ENCODE peak calls at places on chromosomes 2 and 18, in eight cellular contexts. One of them, this sample, is unnamed.

GRCh38 chr2:217931846-217932560 is 70.8 kb downstream of the TNS1 start:
- DNase-seq in activated T-helper 1 cell treated with anti-CD3 and anti-CD28 coated beads, Interleukin-2, amount 50 U/mL, for 16 hours: no peak
- DNase-seq in stimulated activated naive CD8-positive, alpha-beta T cell treated with anti-CD3 and anti-CD28 coated beads, Interleukin-15, amount 100 ng/mL, for 72 hours: no peak
- DNase-seq in HCT116: no peak
- DNase-seq in uterus: no peak
- DNase-seq in stimulated activated CD8-positive, alpha-beta memory T cell treated with anti-CD3 and anti-CD28 coated beads, Interleukin-4, amount 100 ng/mL, for 4 hours: no peak
- DNase-seq in activated CD4-positive, alpha-beta T cell treated with anti-CD3 and anti-CD28 coated beads, Interleukin-2, amount 50 U/mL, for 1 hour: no peak
- DNase-seq in GM13976: no peak
- DNase-seq in this sample: no peak

GRCh38 chr2:219247678-219248642 is 2.7 kb downstream of the STK16 start:
- DNase-seq in activated T-helper 1 cell treated with anti-CD3 and anti-CD28 coated beads, Interleukin-2, amount 50 U/mL, for 16 hours: peak
- DNase-seq in stimulated activated naive CD8-positive, alpha-beta T cell treated with anti-CD3 and anti-CD28 coated beads, Interleukin-15, amount 100 ng/mL, for 72 hours: peak
- DNase-seq in HCT116: no peak
- DNase-seq in uterus: no peak
- DNase-seq in stimulated activated CD8-positive, alpha-beta memory T cell treated with anti-CD3 and anti-CD28 coated beads, Interleukin-4, amount 100 ng/mL, for 4 hours: no peak
- DNase-seq in activated CD4-positive, alpha-beta T cell treated with anti-CD3 and anti-CD28 coated beads, Interleukin-2, amount 50 U/mL, for 1 hour: peak
- DNase-seq in GM13976: no peak
- DNase-seq in this sample: no peak

GRCh38 chr2:96500385-96501066 is 4.6 kb downstream of the NEURL3 start:
- DNase-seq in activated T-helper 1 cell treated with anti-CD3 and anti-CD28 coated beads, Interleukin-2, amount 50 U/mL, for 16 hours: no peak
- DNase-seq in stimulated activated naive CD8-positive, alpha-beta T cell treated with anti-CD3 and anti-CD28 coated beads, Interleukin-15, amount 100 ng/mL, for 72 hours: no peak
- DNase-seq in HCT116: no peak
- DNase-seq in uterus: no peak
- DNase-seq in stimulated activated CD8-positive, alpha-beta memory T cell treated with anti-CD3 and anti-CD28 coated beads, Interleukin-4, amount 100 ng/mL, for 4 hours: no peak
- DNase-seq in activated CD4-positive, alpha-beta T cell treated with anti-CD3 and anti-CD28 coated beads, Interleukin-2, amount 50 U/mL, for 1 hour: no peak
- DNase-seq in GM13976: no peak
- DNase-seq in this sample: no peak

GRCh38 chr2:8469709-8470493 is 212.0 kb upstream of the ID2 start:
- DNase-seq in activated T-helper 1 cell treated with anti-CD3 and anti-CD28 coated beads, Interleukin-2, amount 50 U/mL, for 16 hours: no peak
- DNase-seq in stimulated activated naive CD8-positive, alpha-beta T cell treated with anti-CD3 and anti-CD28 coated beads, Interleukin-15, amount 100 ng/mL, for 72 hours: no peak
- DNase-seq in HCT116: no peak
- DNase-seq in uterus: no peak
- DNase-seq in stimulated activated CD8-positive, alpha-beta memory T cell treated with anti-CD3 and anti-CD28 coated beads, Interleukin-4, amount 100 ng/mL, for 4 hours: no peak
- DNase-seq in activated CD4-positive, alpha-beta T cell treated with anti-CD3 and anti-CD28 coated beads, Interleukin-2, amount 50 U/mL, for 1 hour: no peak
- DNase-seq in GM13976: no peak
- DNase-seq in this sample: no peak

GRCh38 chr2:197306691-197307030 is 3.9 kb downstream of the ANKRD44 start:
- DNase-seq in activated T-helper 1 cell treated with anti-CD3 and anti-CD28 coated beads, Interleukin-2, amount 50 U/mL, for 16 hours: no peak
- DNase-seq in stimulated activated naive CD8-positive, alpha-beta T cell treated with anti-CD3 and anti-CD28 coated beads, Interleukin-15, amount 100 ng/mL, for 72 hours: no peak
- DNase-seq in HCT116: no peak
- DNase-seq in uterus: no peak
- DNase-seq in stimulated activated CD8-positive, alpha-beta memory T cell treated with anti-CD3 and anti-CD28 coated beads, Interleukin-4, amount 100 ng/mL, for 4 hours: no peak
- DNase-seq in activated CD4-positive, alpha-beta T cell treated with anti-CD3 and anti-CD28 coated beads, Interleukin-2, amount 50 U/mL, for 1 hour: no peak
- DNase-seq in GM13976: no peak
- DNase-seq in this sample: no peak

GRCh38 chr2:65027611-65028244 is 28.5 kb upstream of the CEP68 start:
- DNase-seq in activated T-helper 1 cell treated with anti-CD3 and anti-CD28 coated beads, Interleukin-2, amount 50 U/mL, for 16 hours: no peak
- DNase-seq in stimulated activated naive CD8-positive, alpha-beta T cell treated with anti-CD3 and anti-CD28 coated beads, Interleukin-15, amount 100 ng/mL, for 72 hours: no peak
- DNase-seq in HCT116: no peak
- DNase-seq in uterus: no peak
- DNase-seq in stimulated activated CD8-positive, alpha-beta memory T cell treated with anti-CD3 and anti-CD28 coated beads, Interleukin-4, amount 100 ng/mL, for 4 hours: no peak
- DNase-seq in activated CD4-positive, alpha-beta T cell treated with anti-CD3 and anti-CD28 coated beads, Interleukin-2, amount 50 U/mL, for 1 hour: no peak
- DNase-seq in GM13976: no peak
- DNase-seq in this sample: no peak

GRCh38 chr2:69724540-69725159 is 17.3 kb upstream of the ANXA4 start:
- DNase-seq in activated T-helper 1 cell treated with anti-CD3 and anti-CD28 coated beads, Interleukin-2, amount 50 U/mL, for 16 hours: peak
- DNase-seq in stimulated activated naive CD8-positive, alpha-beta T cell treated with anti-CD3 and anti-CD28 coated beads, Interleukin-15, amount 100 ng/mL, for 72 hours: peak
- DNase-seq in HCT116: peak
- DNase-seq in uterus: peak
- DNase-seq in stimulated activated CD8-positive, alpha-beta memory T cell treated with anti-CD3 and anti-CD28 coated beads, Interleukin-4, amount 100 ng/mL, for 4 hours: peak
- DNase-seq in activated CD4-positive, alpha-beta T cell treated with anti-CD3 and anti-CD28 coated beads, Interleukin-2, amount 50 U/mL, for 1 hour: peak
- DNase-seq in GM13976: peak
- DNase-seq in this sample: no peak

GRCh38 chr2:25955869-25956535 is 26.3 kb downstream of the KIF3C start:
- DNase-seq in activated T-helper 1 cell treated with anti-CD3 and anti-CD28 coated beads, Interleukin-2, amount 50 U/mL, for 16 hours: no peak
- DNase-seq in stimulated activated naive CD8-positive, alpha-beta T cell treated with anti-CD3 and anti-CD28 coated beads, Interleukin-15, amount 100 ng/mL, for 72 hours: no peak
- DNase-seq in HCT116: no peak
- DNase-seq in uterus: no peak
- DNase-seq in stimulated activated CD8-positive, alpha-beta memory T cell treated with anti-CD3 and anti-CD28 coated beads, Interleukin-4, amount 100 ng/mL, for 4 hours: no peak
- DNase-seq in activated CD4-positive, alpha-beta T cell treated with anti-CD3 and anti-CD28 coated beads, Interleukin-2, amount 50 U/mL, for 1 hour: no peak
- DNase-seq in GM13976: no peak
- DNase-seq in this sample: no peak

GRCh38 chr18:57853864-57854263 is 50.7 kb upstream of the ATP8B1 start:
- DNase-seq in activated T-helper 1 cell treated with anti-CD3 and anti-CD28 coated beads, Interleukin-2, amount 50 U/mL, for 16 hours: no peak
- DNase-seq in stimulated activated naive CD8-positive, alpha-beta T cell treated with anti-CD3 and anti-CD28 coated beads, Interleukin-15, amount 100 ng/mL, for 72 hours: no peak
- DNase-seq in HCT116: no peak
- DNase-seq in uterus: no peak
- DNase-seq in stimulated activated CD8-positive, alpha-beta memory T cell treated with anti-CD3 and anti-CD28 coated beads, Interleukin-4, amount 100 ng/mL, for 4 hours: no peak
- DNase-seq in activated CD4-positive, alpha-beta T cell treated with anti-CD3 and anti-CD28 coated beads, Interleukin-2, amount 50 U/mL, for 1 hour: no peak
- DNase-seq in GM13976: no peak
- DNase-seq in this sample: no peak

GRCh38 chr2:240235811-240236210 is 95.4 kb upstream of the OTOS start:
- DNase-seq in activated T-helper 1 cell treated with anti-CD3 and anti-CD28 coated beads, Interleukin-2, amount 50 U/mL, for 16 hours: no peak
- DNase-seq in stimulated activated naive CD8-positive, alpha-beta T cell treated with anti-CD3 and anti-CD28 coated beads, Interleukin-15, amount 100 ng/mL, for 72 hours: no peak
- DNase-seq in HCT116: no peak
- DNase-seq in uterus: no peak
- DNase-seq in stimulated activated CD8-positive, alpha-beta memory T cell treated with anti-CD3 and anti-CD28 coated beads, Interleukin-4, amount 100 ng/mL, for 4 hours: no peak
- DNase-seq in activated CD4-positive, alpha-beta T cell treated with anti-CD3 and anti-CD28 coated beads, Interleukin-2, amount 50 U/mL, for 1 hour: no peak
- DNase-seq in GM13976: no peak
- DNase-seq in this sample: no peak

GRCh38 chr2:239660390-239661228 is 259.8 kb upstream of the HDAC4 start:
- DNase-seq in activated T-helper 1 cell treated with anti-CD3 and anti-CD28 coated beads, Interleukin-2, amount 50 U/mL, for 16 hours: no peak
- DNase-seq in stimulated activated naive CD8-positive, alpha-beta T cell treated with anti-CD3 and anti-CD28 coated beads, Interleukin-15, amount 100 ng/mL, for 72 hours: no peak
- DNase-seq in HCT116: peak
- DNase-seq in uterus: no peak
- DNase-seq in stimulated activated CD8-positive, alpha-beta memory T cell treated with anti-CD3 and anti-CD28 coated beads, Interleukin-4, amount 100 ng/mL, for 4 hours: no peak
- DNase-seq in activated CD4-positive, alpha-beta T cell treated with anti-CD3 and anti-CD28 coated beads, Interleukin-2, amount 50 U/mL, for 1 hour: no peak
- DNase-seq in GM13976: no peak
- DNase-seq in this sample: no peak

GRCh38 chr2:42044939-42045338 is 2.9 kb upstream of the PKDCC start:
- DNase-seq in activated T-helper 1 cell treated with anti-CD3 and anti-CD28 coated beads, Interleukin-2, amount 50 U/mL, for 16 hours: no peak
- DNase-seq in stimulated activated naive CD8-positive, alpha-beta T cell treated with anti-CD3 and anti-CD28 coated beads, Interleukin-15, amount 100 ng/mL, for 72 hours: no peak
- DNase-seq in HCT116: no peak
- DNase-seq in uterus: no peak
- DNase-seq in stimulated activated CD8-positive, alpha-beta memory T cell treated with anti-CD3 and anti-CD28 coated beads, Interleukin-4, amount 100 ng/mL, for 4 hours: no peak
- DNase-seq in activated CD4-positive, alpha-beta T cell treated with anti-CD3 and anti-CD28 coated beads, Interleukin-2, amount 50 U/mL, for 1 hour: no peak
- DNase-seq in GM13976: no peak
- DNase-seq in this sample: no peak

GRCh38 chr2:216733046-216733445 is 37.7 kb upstream of the IGFBP5 start:
- DNase-seq in activated T-helper 1 cell treated with anti-CD3 and anti-CD28 coated beads, Interleukin-2, amount 50 U/mL, for 16 hours: no peak
- DNase-seq in stimulated activated naive CD8-positive, alpha-beta T cell treated with anti-CD3 and anti-CD28 coated beads, Interleukin-15, amount 100 ng/mL, for 72 hours: no peak
- DNase-seq in HCT116: no peak
- DNase-seq in uterus: no peak
- DNase-seq in stimulated activated CD8-positive, alpha-beta memory T cell treated with anti-CD3 and anti-CD28 coated beads, Interleukin-4, amount 100 ng/mL, for 4 hours: no peak
- DNase-seq in activated CD4-positive, alpha-beta T cell treated with anti-CD3 and anti-CD28 coated beads, Interleukin-2, amount 50 U/mL, for 1 hour: no peak
- DNase-seq in GM13976: no peak
- DNase-seq in this sample: no peak

GRCh38 chr2:49770919-49771318 is 616.6 kb upstream of the FSHR start:
- DNase-seq in activated T-helper 1 cell treated with anti-CD3 and anti-CD28 coated beads, Interleukin-2, amount 50 U/mL, for 16 hours: no peak
- DNase-seq in stimulated activated naive CD8-positive, alpha-beta T cell treated with anti-CD3 and anti-CD28 coated beads, Interleukin-15, amount 100 ng/mL, for 72 hours: no peak
- DNase-seq in HCT116: no peak
- DNase-seq in uterus: no peak
- DNase-seq in stimulated activated CD8-positive, alpha-beta memory T cell treated with anti-CD3 and anti-CD28 coated beads, Interleukin-4, amount 100 ng/mL, for 4 hours: no peak
- DNase-seq in activated CD4-positive, alpha-beta T cell treated with anti-CD3 and anti-CD28 coated beads, Interleukin-2, amount 50 U/mL, for 1 hour: no peak
- DNase-seq in GM13976: peak
- DNase-seq in this sample: no peak

GRCh38 chr2:235577404-235578330 is 83.8 kb downstream of the AGAP1 start:
- DNase-seq in activated T-helper 1 cell treated with anti-CD3 and anti-CD28 coated beads, Interleukin-2, amount 50 U/mL, for 16 hours: no peak
- DNase-seq in stimulated activated naive CD8-positive, alpha-beta T cell treated with anti-CD3 and anti-CD28 coated beads, Interleukin-15, amount 100 ng/mL, for 72 hours: no peak
- DNase-seq in HCT116: no peak
- DNase-seq in uterus: no peak
- DNase-seq in stimulated activated CD8-positive, alpha-beta memory T cell treated with anti-CD3 and anti-CD28 coated beads, Interleukin-4, amount 100 ng/mL, for 4 hours: no peak
- DNase-seq in activated CD4-positive, alpha-beta T cell treated with anti-CD3 and anti-CD28 coated beads, Interleukin-2, amount 50 U/mL, for 1 hour: no peak
- DNase-seq in GM13976: no peak
- DNase-seq in this sample: no peak

GRCh38 chr2:28956415-28956826 is 24.7 kb upstream of the TOGARAM2 start:
- DNase-seq in activated T-helper 1 cell treated with anti-CD3 and anti-CD28 coated beads, Interleukin-2, amount 50 U/mL, for 16 hours: peak
- DNase-seq in stimulated activated naive CD8-positive, alpha-beta T cell treated with anti-CD3 and anti-CD28 coated beads, Interleukin-15, amount 100 ng/mL, for 72 hours: peak
- DNase-seq in HCT116: peak
- DNase-seq in uterus: no peak
- DNase-seq in stimulated activated CD8-positive, alpha-beta memory T cell treated with anti-CD3 and anti-CD28 coated beads, Interleukin-4, amount 100 ng/mL, for 4 hours: no peak
- DNase-seq in activated CD4-positive, alpha-beta T cell treated with anti-CD3 and anti-CD28 coated beads, Interleukin-2, amount 50 U/mL, for 1 hour: peak
- DNase-seq in GM13976: peak
- DNase-seq in this sample: no peak

GRCh38 chr18:46338761-46339160 is 234.6 kb downstream of the HAUS1 start:
- DNase-seq in activated T-helper 1 cell treated with anti-CD3 and anti-CD28 coated beads, Interleukin-2, amount 50 U/mL, for 16 hours: no peak
- DNase-seq in stimulated activated naive CD8-positive, alpha-beta T cell treated with anti-CD3 and anti-CD28 coated beads, Interleukin-15, amount 100 ng/mL, for 72 hours: no peak
- DNase-seq in HCT116: no peak
- DNase-seq in uterus: no peak
- DNase-seq in stimulated activated CD8-positive, alpha-beta memory T cell treated with anti-CD3 and anti-CD28 coated beads, Interleukin-4, amount 100 ng/mL, for 4 hours: no peak
- DNase-seq in activated CD4-positive, alpha-beta T cell treated with anti-CD3 and anti-CD28 coated beads, Interleukin-2, amount 50 U/mL, for 1 hour: no peak
- DNase-seq in GM13976: no peak
- DNase-seq in this sample: no peak

GRCh38 chr2:170396799-170397459 is 219.0 kb downstream of the MYO3B start:
- DNase-seq in activated T-helper 1 cell treated with anti-CD3 and anti-CD28 coated beads, Interleukin-2, amount 50 U/mL, for 16 hours: no peak
- DNase-seq in stimulated activated naive CD8-positive, alpha-beta T cell treated with anti-CD3 and anti-CD28 coated beads, Interleukin-15, amount 100 ng/mL, for 72 hours: no peak
- DNase-seq in HCT116: no peak
- DNase-seq in uterus: no peak
- DNase-seq in stimulated activated CD8-positive, alpha-beta memory T cell treated with anti-CD3 and anti-CD28 coated beads, Interleukin-4, amount 100 ng/mL, for 4 hours: no peak
- DNase-seq in activated CD4-positive, alpha-beta T cell treated with anti-CD3 and anti-CD28 coated beads, Interleukin-2, amount 50 U/mL, for 1 hour: no peak
- DNase-seq in GM13976: peak
- DNase-seq in this sample: no peak

GRCh38 chr2:69741281-69742169 is at the start of gene ANXA4:
- DNase-seq in activated T-helper 1 cell treated with anti-CD3 and anti-CD28 coated beads, Interleukin-2, amount 50 U/mL, for 16 hours: peak
- DNase-seq in stimulated activated naive CD8-positive, alpha-beta T cell treated with anti-CD3 and anti-CD28 coated beads, Interleukin-15, amount 100 ng/mL, for 72 hours: peak
- DNase-seq in HCT116: peak
- DNase-seq in uterus: peak
- DNase-seq in stimulated activated CD8-positive, alpha-beta memory T cell treated with anti-CD3 and anti-CD28 coated beads, Interleukin-4, amount 100 ng/mL, for 4 hours: no peak
- DNase-seq in activated CD4-positive, alpha-beta T cell treated with anti-CD3 and anti-CD28 coated beads, Interleukin-2, amount 50 U/mL, for 1 hour: peak
- DNase-seq in GM13976: peak
- DNase-seq in this sample: no peak

GRCh38 chr2:10995366-10995970 is 83.7 kb downstream of the KCNF1 start:
- DNase-seq in activated T-helper 1 cell treated with anti-CD3 and anti-CD28 coated beads, Interleukin-2, amount 50 U/mL, for 16 hours: no peak
- DNase-seq in stimulated activated naive CD8-positive, alpha-beta T cell treated with anti-CD3 and anti-CD28 coated beads, Interleukin-15, amount 100 ng/mL, for 72 hours: no peak
- DNase-seq in HCT116: no peak
- DNase-seq in uterus: no peak
- DNase-seq in stimulated activated CD8-positive, alpha-beta memory T cell treated with anti-CD3 and anti-CD28 coated beads, Interleukin-4, amount 100 ng/mL, for 4 hours: no peak
- DNase-seq in activated CD4-positive, alpha-beta T cell treated with anti-CD3 and anti-CD28 coated beads, Interleukin-2, amount 50 U/mL, for 1 hour: no peak
- DNase-seq in GM13976: no peak
- DNase-seq in this sample: no peak

GRCh38 chr2:102050854-102051391 is 59.2 kb downstream of the IL1R2 start:
- DNase-seq in activated T-helper 1 cell treated with anti-CD3 and anti-CD28 coated beads, Interleukin-2, amount 50 U/mL, for 16 hours: no peak
- DNase-seq in stimulated activated naive CD8-positive, alpha-beta T cell treated with anti-CD3 and anti-CD28 coated beads, Interleukin-15, amount 100 ng/mL, for 72 hours: no peak
- DNase-seq in HCT116: no peak
- DNase-seq in uterus: peak
- DNase-seq in stimulated activated CD8-positive, alpha-beta memory T cell treated with anti-CD3 and anti-CD28 coated beads, Interleukin-4, amount 100 ng/mL, for 4 hours: no peak
- DNase-seq in activated CD4-positive, alpha-beta T cell treated with anti-CD3 and anti-CD28 coated beads, Interleukin-2, amount 50 U/mL, for 1 hour: no peak
- DNase-seq in GM13976: no peak
- DNase-seq in this sample: no peak

GRCh38 chr2:62364786-62365185 is 141.2 kb downstream of the TMEM17 start:
- DNase-seq in activated T-helper 1 cell treated with anti-CD3 and anti-CD28 coated beads, Interleukin-2, amount 50 U/mL, for 16 hours: no peak
- DNase-seq in stimulated activated naive CD8-positive, alpha-beta T cell treated with anti-CD3 and anti-CD28 coated beads, Interleukin-15, amount 100 ng/mL, for 72 hours: no peak
- DNase-seq in HCT116: no peak
- DNase-seq in uterus: no peak
- DNase-seq in stimulated activated CD8-positive, alpha-beta memory T cell treated with anti-CD3 and anti-CD28 coated beads, Interleukin-4, amount 100 ng/mL, for 4 hours: no peak
- DNase-seq in activated CD4-positive, alpha-beta T cell treated with anti-CD3 and anti-CD28 coated beads, Interleukin-2, amount 50 U/mL, for 1 hour: no peak
- DNase-seq in GM13976: no peak
- DNase-seq in this sample: no peak

GRCh38 chr2:65357959-65358294 is 74.5 kb downstream of the SPRED2 start:
- DNase-seq in activated T-helper 1 cell treated with anti-CD3 and anti-CD28 coated beads, Interleukin-2, amount 50 U/mL, for 16 hours: no peak
- DNase-seq in stimulated activated naive CD8-positive, alpha-beta T cell treated with anti-CD3 and anti-CD28 coated beads, Interleukin-15, amount 100 ng/mL, for 72 hours: no peak
- DNase-seq in HCT116: no peak
- DNase-seq in uterus: no peak
- DNase-seq in stimulated activated CD8-positive, alpha-beta memory T cell treated with anti-CD3 and anti-CD28 coated beads, Interleukin-4, amount 100 ng/mL, for 4 hours: no peak
- DNase-seq in activated CD4-positive, alpha-beta T cell treated with anti-CD3 and anti-CD28 coated beads, Interleukin-2, amount 50 U/mL, for 1 hour: no peak
- DNase-seq in GM13976: peak
- DNase-seq in this sample: no peak

GRCh38 chr2:239405071-239405470 is 4.3 kb upstream of the HDAC4 start:
- DNase-seq in activated T-helper 1 cell treated with anti-CD3 and anti-CD28 coated beads, Interleukin-2, amount 50 U/mL, for 16 hours: no peak
- DNase-seq in stimulated activated naive CD8-positive, alpha-beta T cell treated with anti-CD3 and anti-CD28 coated beads, Interleukin-15, amount 100 ng/mL, for 72 hours: no peak
- DNase-seq in HCT116: no peak
- DNase-seq in uterus: no peak
- DNase-seq in stimulated activated CD8-positive, alpha-beta memory T cell treated with anti-CD3 and anti-CD28 coated beads, Interleukin-4, amount 100 ng/mL, for 4 hours: no peak
- DNase-seq in activated CD4-positive, alpha-beta T cell treated with anti-CD3 and anti-CD28 coated beads, Interleukin-2, amount 50 U/mL, for 1 hour: no peak
- DNase-seq in GM13976: no peak
- DNase-seq in this sample: no peak

GRCh38 chr2:23404426-23404825 is 19.4 kb downstream of the KLHL29 start:
- DNase-seq in activated T-helper 1 cell treated with anti-CD3 and anti-CD28 coated beads, Interleukin-2, amount 50 U/mL, for 16 hours: no peak
- DNase-seq in stimulated activated naive CD8-positive, alpha-beta T cell treated with anti-CD3 and anti-CD28 coated beads, Interleukin-15, amount 100 ng/mL, for 72 hours: no peak
- DNase-seq in HCT116: no peak
- DNase-seq in uterus: peak
- DNase-seq in stimulated activated CD8-positive, alpha-beta memory T cell treated with anti-CD3 and anti-CD28 coated beads, Interleukin-4, amount 100 ng/mL, for 4 hours: no peak
- DNase-seq in activated CD4-positive, alpha-beta T cell treated with anti-CD3 and anti-CD28 coated beads, Interleukin-2, amount 50 U/mL, for 1 hour: no peak
- DNase-seq in GM13976: no peak
- DNase-seq in this sample: no peak

GRCh38 chr2:202375006-202375610 is 1.0 kb upstream of the BMPR2 start:
- DNase-seq in activated T-helper 1 cell treated with anti-CD3 and anti-CD28 coated beads, Interleukin-2, amount 50 U/mL, for 16 hours: peak
- DNase-seq in stimulated activated naive CD8-positive, alpha-beta T cell treated with anti-CD3 and anti-CD28 coated beads, Interleukin-15, amount 100 ng/mL, for 72 hours: peak
- DNase-seq in HCT116: no peak
- DNase-seq in uterus: peak
- DNase-seq in stimulated activated CD8-positive, alpha-beta memory T cell treated with anti-CD3 and anti-CD28 coated beads, Interleukin-4, amount 100 ng/mL, for 4 hours: no peak
- DNase-seq in activated CD4-positive, alpha-beta T cell treated with anti-CD3 and anti-CD28 coated beads, Interleukin-2, amount 50 U/mL, for 1 hour: peak
- DNase-seq in GM13976: peak
- DNase-seq in this sample: no peak

GRCh38 chr2:172249336-172249735 is 146.6 kb upstream of the DLX2 start:
- DNase-seq in activated T-helper 1 cell treated with anti-CD3 and anti-CD28 coated beads, Interleukin-2, amount 50 U/mL, for 16 hours: no peak
- DNase-seq in stimulated activated naive CD8-positive, alpha-beta T cell treated with anti-CD3 and anti-CD28 coated beads, Interleukin-15, amount 100 ng/mL, for 72 hours: no peak
- DNase-seq in HCT116: no peak
- DNase-seq in uterus: no peak
- DNase-seq in stimulated activated CD8-positive, alpha-beta memory T cell treated with anti-CD3 and anti-CD28 coated beads, Interleukin-4, amount 100 ng/mL, for 4 hours: no peak
- DNase-seq in activated CD4-positive, alpha-beta T cell treated with anti-CD3 and anti-CD28 coated beads, Interleukin-2, amount 50 U/mL, for 1 hour: no peak
- DNase-seq in GM13976: no peak
- DNase-seq in this sample: no peak

GRCh38 chr2:158297606-158298005 is 158.9 kb downstream of the CCDC148 start:
- DNase-seq in activated T-helper 1 cell treated with anti-CD3 and anti-CD28 coated beads, Interleukin-2, amount 50 U/mL, for 16 hours: no peak
- DNase-seq in stimulated activated naive CD8-positive, alpha-beta T cell treated with anti-CD3 and anti-CD28 coated beads, Interleukin-15, amount 100 ng/mL, for 72 hours: no peak
- DNase-seq in HCT116: no peak
- DNase-seq in uterus: no peak
- DNase-seq in stimulated activated CD8-positive, alpha-beta memory T cell treated with anti-CD3 and anti-CD28 coated beads, Interleukin-4, amount 100 ng/mL, for 4 hours: no peak
- DNase-seq in activated CD4-positive, alpha-beta T cell treated with anti-CD3 and anti-CD28 coated beads, Interleukin-2, amount 50 U/mL, for 1 hour: no peak
- DNase-seq in GM13976: no peak
- DNase-seq in this sample: no peak

GRCh38 chr18:63410792-63411191 is 11.5 kb downstream of the VPS4B start:
- DNase-seq in activated T-helper 1 cell treated with anti-CD3 and anti-CD28 coated beads, Interleukin-2, amount 50 U/mL, for 16 hours: no peak
- DNase-seq in stimulated activated naive CD8-positive, alpha-beta T cell treated with anti-CD3 and anti-CD28 coated beads, Interleukin-15, amount 100 ng/mL, for 72 hours: no peak
- DNase-seq in HCT116: no peak
- DNase-seq in uterus: no peak
- DNase-seq in stimulated activated CD8-positive, alpha-beta memory T cell treated with anti-CD3 and anti-CD28 coated beads, Interleukin-4, amount 100 ng/mL, for 4 hours: no peak
- DNase-seq in activated CD4-positive, alpha-beta T cell treated with anti-CD3 and anti-CD28 coated beads, Interleukin-2, amount 50 U/mL, for 1 hour: no peak
- DNase-seq in GM13976: no peak
- DNase-seq in this sample: no peak

GRCh38 chr2:198097628-198098027 is 293.2 kb downstream of the PLCL1 start:
- DNase-seq in activated T-helper 1 cell treated with anti-CD3 and anti-CD28 coated beads, Interleukin-2, amount 50 U/mL, for 16 hours: no peak
- DNase-seq in stimulated activated naive CD8-positive, alpha-beta T cell treated with anti-CD3 and anti-CD28 coated beads, Interleukin-15, amount 100 ng/mL, for 72 hours: no peak
- DNase-seq in HCT116: no peak
- DNase-seq in uterus: no peak
- DNase-seq in stimulated activated CD8-positive, alpha-beta memory T cell treated with anti-CD3 and anti-CD28 coated beads, Interleukin-4, amount 100 ng/mL, for 4 hours: no peak
- DNase-seq in activated CD4-positive, alpha-beta T cell treated with anti-CD3 and anti-CD28 coated beads, Interleukin-2, amount 50 U/mL, for 1 hour: no peak
- DNase-seq in GM13976: no peak
- DNase-seq in this sample: no peak

GRCh38 chr2:216633616-216634316 is 546 bp downstream of the IGFBP2 start:
- DNase-seq in activated T-helper 1 cell treated with anti-CD3 and anti-CD28 coated beads, Interleukin-2, amount 50 U/mL, for 16 hours: no peak
- DNase-seq in stimulated activated naive CD8-positive, alpha-beta T cell treated with anti-CD3 and anti-CD28 coated beads, Interleukin-15, amount 100 ng/mL, for 72 hours: peak
- DNase-seq in HCT116: no peak
- DNase-seq in uterus: no peak
- DNase-seq in stimulated activated CD8-positive, alpha-beta memory T cell treated with anti-CD3 and anti-CD28 coated beads, Interleukin-4, amount 100 ng/mL, for 4 hours: no peak
- DNase-seq in activated CD4-positive, alpha-beta T cell treated with anti-CD3 and anti-CD28 coated beads, Interleukin-2, amount 50 U/mL, for 1 hour: no peak
- DNase-seq in GM13976: no peak
- DNase-seq in this sample: no peak

GRCh38 chr2:180196419-180196977 is 189.4 kb upstream of the CWC22 start:
- DNase-seq in activated T-helper 1 cell treated with anti-CD3 and anti-CD28 coated beads, Interleukin-2, amount 50 U/mL, for 16 hours: no peak
- DNase-seq in stimulated activated naive CD8-positive, alpha-beta T cell treated with anti-CD3 and anti-CD28 coated beads, Interleukin-15, amount 100 ng/mL, for 72 hours: no peak
- DNase-seq in HCT116: no peak
- DNase-seq in uterus: no peak
- DNase-seq in stimulated activated CD8-positive, alpha-beta memory T cell treated with anti-CD3 and anti-CD28 coated beads, Interleukin-4, amount 100 ng/mL, for 4 hours: no peak
- DNase-seq in activated CD4-positive, alpha-beta T cell treated with anti-CD3 and anti-CD28 coated beads, Interleukin-2, amount 50 U/mL, for 1 hour: no peak
- DNase-seq in GM13976: no peak
- DNase-seq in this sample: no peak

GRCh38 chr2:229620759-229621158 is 93.6 kb downstream of the DNER start:
- DNase-seq in activated T-helper 1 cell treated with anti-CD3 and anti-CD28 coated beads, Interleukin-2, amount 50 U/mL, for 16 hours: no peak
- DNase-seq in stimulated activated naive CD8-positive, alpha-beta T cell treated with anti-CD3 and anti-CD28 coated beads, Interleukin-15, amount 100 ng/mL, for 72 hours: no peak
- DNase-seq in HCT116: no peak
- DNase-seq in uterus: no peak
- DNase-seq in stimulated activated CD8-positive, alpha-beta memory T cell treated with anti-CD3 and anti-CD28 coated beads, Interleukin-4, amount 100 ng/mL, for 4 hours: no peak
- DNase-seq in activated CD4-positive, alpha-beta T cell treated with anti-CD3 and anti-CD28 coated beads, Interleukin-2, amount 50 U/mL, for 1 hour: no peak
- DNase-seq in GM13976: no peak
- DNase-seq in this sample: no peak

GRCh38 chr18:75070235-75070624 is 138.7 kb downstream of the PTGR3 start:
- DNase-seq in activated T-helper 1 cell treated with anti-CD3 and anti-CD28 coated beads, Interleukin-2, amount 50 U/mL, for 16 hours: no peak
- DNase-seq in stimulated activated naive CD8-positive, alpha-beta T cell treated with anti-CD3 and anti-CD28 coated beads, Interleukin-15, amount 100 ng/mL, for 72 hours: no peak
- DNase-seq in HCT116: no peak
- DNase-seq in uterus: no peak
- DNase-seq in stimulated activated CD8-positive, alpha-beta memory T cell treated with anti-CD3 and anti-CD28 coated beads, Interleukin-4, amount 100 ng/mL, for 4 hours: no peak
- DNase-seq in activated CD4-positive, alpha-beta T cell treated with anti-CD3 and anti-CD28 coated beads, Interleukin-2, amount 50 U/mL, for 1 hour: no peak
- DNase-seq in GM13976: no peak
- DNase-seq in this sample: no peak

This sample was measured in cortex of kidney.